ENCODE peak calls at places on chromosomes 2 and 18, in five cellular contexts. Y is neuronal stem cell; R is breast epithelium; O is CD4-positive, alpha-beta memory T cell; K is HAP-1. V is an unnamed sample. For H3K9me3, the result is how much of the 10 kb centered on the place peaks cover.

GRCh38 chr2:29006092-29006985 is 25.2 kb downstream of the TOGARAM2 start:
- DNase-seq in Y (no peak), R (no peak), O (no peak), K (no peak), V (no peak)

GRCh38 chr2:189015378-189015777 is 41.2 kb downstream of the COL3A1 start:
- DNase-seq in Y (peak), R (no peak), O (no peak), K (peak), V (no peak)

GRCh38 chr2:200408428-200409311 is 101.2 kb downstream of the KCTD18 start:
- DNase-seq in Y (no peak), R (no peak), O (no peak), K (no peak), V (no peak)

GRCh38 chr2:241001413-241002274 is 3.2 kb downstream of the SNED1 start:
- DNase-seq in Y (no peak), R (peak), O (no peak), K (no peak), V (no peak)

GRCh38 chr2:6069354-6069753 is 377.2 kb downstream of the SOX11 start:
- DNase-seq in Y (no peak), R (no peak), O (no peak), K (no peak), V (no peak)

GRCh38 chr2:142878061-142878741 is 737 bp downstream of the KYNU start:
- DNase-seq in Y (no peak), R (no peak), O (no peak), K (no peak), V (no peak)

GRCh38 chr18:34942276-34942675 is 98.9 kb upstream of the MAPRE2 start:
- DNase-seq in Y (no peak), R (no peak), O (no peak), K (no peak), V (no peak)

GRCh38 chr2:99821039-99821438 is 321.4 kb downstream of the AFF3 start:
- DNase-seq in Y (no peak), R (no peak), O (no peak), K (no peak), V (no peak)

GRCh38 chr2:106536490-106536889 is 49.3 kb downstream of the CD8B2 start:
- DNase-seq in Y (no peak), R (no peak), O (no peak), K (no peak), V (no peak)

GRCh38 chr2:162086904-162087303 is 12.9 kb upstream of the DPP4 start:
- DNase-seq in Y (no peak), R (no peak), O (no peak), K (no peak), V (no peak)

GRCh38 chr2:6554403-6554802 is 311.3 kb downstream of the CMPK2 start:
- DNase-seq in Y (no peak), R (no peak), O (no peak), K (no peak), V (no peak)

GRCh38 chr2:48961009-48961408 is 193.3 kb downstream of the FSHR start:
- DNase-seq in Y (no peak), R (no peak), O (no peak), K (no peak), V (no peak)

GRCh38 chr2:79982445-79982844 is 322.1 kb downstream of the LRRTM1 start:
- DNase-seq in Y (no peak), R (no peak), O (no peak), K (peak), V (no peak)

GRCh38 chr2:233793465-233794127 is 15.5 kb downstream of the MROH2A start:
- DNase-seq in Y (no peak), R (no peak), O (no peak), K (no peak), V (no peak)

GRCh38 chr2:68645523-68645922 is 2.1 kb downstream of the PROKR1 start:
- DNase-seq in Y (no peak), R (no peak), O (no peak), K (no peak), V (no peak)

GRCh38 chr18:2686349-2686968 is 30.9 kb downstream of the SMCHD1 start:
- DNase-seq in Y (no peak), R (no peak), O (no peak), K (no peak), V (no peak)

GRCh38 chr2:116819355-116819754 is 995.1 kb upstream of the DDX18 start:
- DNase-seq in Y (no peak), R (no peak), O (no peak), K (no peak), V (no peak)

GRCh38 chr18:3485153-3486149 is 35.5 kb downstream of the TGIF1 start:
- DNase-seq in Y (no peak), R (no peak), O (no peak), K (no peak), V (no peak)

GRCh38 chr18:36547544-36547943 is 250.0 kb downstream of the FHOD3 start:
- DNase-seq in Y (no peak), R (no peak), O (no peak), K (no peak), V (no peak)

GRCh38 chr18:64929026-64929425 is 780.1 kb upstream of the LINC00305 start:
- DNase-seq in Y (no peak), R (no peak), O (no peak), K (no peak), V (no peak)

GRCh38 chr2:111044066-111044465 is 76.6 kb upstream of the BCL2L11 start:
- DNase-seq in Y (no peak), R (no peak), O (no peak), K (no peak), V (no peak)

GRCh38 chr2:97871096-97871780 is 124.5 kb downstream of the TMEM131 start:
- DNase-seq in Y (no peak), R (no peak), O (no peak), K (no peak), V (no peak)

GRCh38 chr2:98869868-98870267 is 66.2 kb downstream of the CRACDL start:
- DNase-seq in Y (no peak), R (peak), O (peak), K (no peak), V (no peak)

GRCh38 chr18:23580677-23581367 is 5.5 kb downstream of the NPC1 start:
- DNase-seq in Y (no peak), R (no peak), O (no peak), K (peak), V (no peak)

GRCh38 chr2:225113356-225114015 is 71.2 kb upstream of the DOCK10 start:
- DNase-seq in Y (no peak), R (no peak), O (no peak), K (no peak), V (no peak)

GRCh38 chr18:64678048-64678447 is 529.2 kb upstream of the LINC00305 start:
- DNase-seq in Y (no peak), R (no peak), O (no peak), K (no peak), V (no peak)

GRCh38 chr2:24815171-24815570 is 21.9 kb downstream of the CENPO start:
- DNase-seq in Y (no peak), R (peak), O (no peak), K (no peak), V (no peak)

GRCh38 chr2:43980902-43981301 is 14.9 kb downstream of the LRPPRC start:
- DNase-seq in Y (no peak), R (no peak), O (no peak), K (no peak), V (no peak)

GRCh38 chr18:7784171-7784570 is 217.1 kb downstream of the PTPRM start:
- DNase-seq in Y (no peak), R (no peak), O (no peak), K (no peak), V (no peak)

GRCh38 chr2:204665244-204665643 is 120.0 kb downstream of the PARD3B start:
- DNase-seq in Y (no peak), R (no peak), O (no peak), K (no peak), V (no peak)

GRCh38 chr2:42781204-42781603 is 11.2 kb downstream of the HAAO start:
- DNase-seq in Y (no peak), R (no peak), O (no peak), K (no peak), V (no peak)
- H3K9me3 ChIP-seq in Y (under half), R (under half), O (under half), K (under half), V (under half)

GRCh38 chr2:160494243-160494642 is 636 bp upstream of the RBMS1 start:
- DNase-seq in Y (no peak), R (no peak), O (no peak), K (no peak), V (no peak)
- H3K9me3 ChIP-seq in Y (under half), R (under half), O (under half), K (under half), V (under half)

GRCh38 chr2:2942225-2942624 is 435.4 kb downstream of the EIPR1 start:
- DNase-seq in Y (no peak), R (no peak), O (no peak), K (no peak), V (no peak)
- H3K9me3 ChIP-seq in Y (under half), R (under half), O (under half), K (under half), V (under half)

DNA sequence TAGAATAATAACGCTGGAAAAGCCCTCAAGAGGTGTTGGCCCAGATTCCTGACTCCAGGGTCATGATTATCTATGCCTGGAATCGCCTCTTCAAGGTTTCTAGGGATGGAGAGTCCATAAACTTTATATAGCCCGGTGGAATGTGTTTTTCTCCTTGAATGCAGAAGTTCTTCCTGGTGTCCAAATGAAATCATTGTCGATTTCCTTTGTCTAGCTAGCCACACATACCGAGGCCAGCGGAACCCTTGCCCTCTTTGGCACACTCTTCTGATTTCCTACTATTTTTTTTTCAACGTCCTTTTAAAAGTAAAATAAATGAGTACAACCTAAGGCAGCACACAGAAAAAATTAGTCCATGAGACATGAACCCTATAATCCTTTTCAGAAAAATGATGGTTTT is 117.8 kb downstream of the PID1 start:
- DNase-seq in Y (no peak), R (no peak), O (no peak), K (no peak), V (no peak)
- H3K9me3 ChIP-seq in Y (under half), R (under half), O (under half), K (under half), V (under half)

DNA sequence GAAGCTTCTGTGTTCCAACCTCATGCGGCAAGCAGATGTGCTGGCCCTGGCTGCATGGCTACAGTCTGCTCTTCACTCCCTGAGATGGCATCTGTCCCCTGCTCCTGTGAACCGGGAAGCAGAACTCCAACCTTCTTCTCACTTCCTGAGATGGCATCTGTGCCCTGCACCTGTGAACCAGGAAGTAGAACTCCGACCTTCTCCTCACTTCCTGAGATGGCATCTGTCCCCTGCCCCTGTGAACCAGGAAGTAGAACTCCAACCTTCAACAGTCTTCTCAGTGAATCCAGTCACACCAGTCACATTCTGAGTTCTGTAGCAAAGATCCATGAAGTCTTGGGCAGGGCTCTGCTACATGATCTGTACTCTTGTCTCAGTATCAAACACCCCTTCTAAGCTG is 887.2 kb upstream of the KLHL29 start:
- DNase-seq in Y (no peak), R (no peak), O (no peak), K (no peak), V (no peak)
- H3K9me3 ChIP-seq in Y (under half), R (under half), O (under half), K (under half), V (under half)

GRCh38 chr2:185507703-185508102 is 230.9 kb upstream of the FSIP2 start:
- DNase-seq in Y (no peak), R (no peak), O (no peak), K (peak), V (no peak)
- H3K9me3 ChIP-seq in Y (under half), R (under half), O (under half), K (under half), V (under half)

GRCh38 chr18:78241535-78242306 is 737.9 kb upstream of the SALL3 start:
- DNase-seq in Y (no peak), R (no peak), O (no peak), K (no peak), V (no peak)

GRCh38 chr18:78242307-78242643 is 737.3 kb upstream of the SALL3 start:
- DNase-seq in Y (no peak), R (no peak), O (no peak), K (no peak), V (no peak)

GRCh38 chr18:78244779-78245178 is 734.8 kb upstream of the SALL3 start:
- DNase-seq in Y (no peak), R (no peak), O (no peak), K (no peak), V (no peak)

GRCh38 chr18:78240867-78241266 is 738.8 kb upstream of the SALL3 start:
- DNase-seq in Y (no peak), R (no peak), O (no peak), K (no peak), V (no peak)

DNA sequence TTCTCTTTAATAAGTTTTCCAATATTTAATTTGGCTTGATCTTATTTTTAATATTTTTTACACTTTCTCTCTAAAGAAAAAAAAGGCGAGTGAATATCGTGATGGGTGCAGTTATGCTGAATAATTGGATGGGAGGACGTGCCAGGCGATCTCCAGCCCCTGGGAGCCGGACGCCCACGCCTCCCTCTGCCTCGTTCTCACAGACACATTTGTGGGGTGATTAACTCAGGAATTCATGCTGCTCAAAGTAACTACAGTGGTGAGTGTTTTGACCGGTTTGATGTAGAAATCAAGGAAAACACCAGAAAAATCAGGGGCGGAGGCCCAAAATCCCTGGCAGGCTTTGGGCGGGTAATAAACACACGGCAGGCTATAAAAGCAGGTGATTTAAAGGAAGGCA is 736.8 kb upstream of the SALL3 start:
- DNase-seq in Y (no peak), R (no peak), O (no peak), K (no peak), V (no peak)
- H3K9me3 ChIP-seq in Y (under half), R (under half), O (under half), K (under half), V (under half)

DNA sequence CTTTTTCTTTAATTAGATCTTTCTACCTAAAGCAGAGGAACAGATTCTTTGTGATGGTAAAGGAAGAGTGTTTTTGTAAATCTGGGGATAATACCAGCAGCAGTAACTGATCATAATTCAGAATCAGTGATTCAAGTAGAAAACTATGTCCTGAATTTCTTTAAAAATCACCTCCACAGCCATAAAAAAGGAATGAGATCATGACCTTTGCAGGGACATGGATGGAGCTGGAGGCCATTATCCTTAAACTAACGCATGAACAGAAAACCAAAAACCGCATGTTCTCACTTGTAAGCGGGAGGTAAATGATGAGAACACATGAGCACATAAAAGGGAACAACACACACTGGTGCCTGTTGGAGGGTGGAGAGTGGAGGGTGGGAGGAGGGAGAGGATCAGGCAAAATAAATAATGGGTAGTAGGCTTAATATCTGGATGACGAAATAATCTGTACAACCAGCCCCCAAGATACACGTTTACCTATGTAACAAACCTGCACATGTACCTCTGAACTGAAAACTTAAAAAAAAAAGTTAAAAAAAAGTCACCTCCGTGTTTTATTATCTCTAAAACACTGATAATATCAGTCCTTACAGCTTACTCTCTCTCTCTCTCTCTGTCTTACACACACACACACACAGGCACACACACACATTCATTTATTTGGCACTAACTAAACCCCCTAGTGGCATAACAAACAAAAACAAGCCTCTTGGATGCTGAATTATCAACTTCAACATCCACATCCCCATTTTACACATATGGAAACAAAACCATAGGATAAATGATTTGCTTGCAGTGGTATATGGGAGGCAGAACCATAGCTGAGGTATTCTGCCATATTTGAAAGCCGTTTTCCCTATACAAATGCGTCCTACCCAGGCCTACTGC is 1.4 kb downstream of the TM4SF20 start:
- DNase-seq in Y (no peak), R (no peak), O (no peak), K (no peak), V (no peak)
- H3K9me3 ChIP-seq in Y (under half), R (under half), O (under half), K (under half), V (under half)

GRCh38 chr2:124975224-124975623 is 950.1 kb downstream of the CNTNAP5 start:
- DNase-seq in Y (no peak), R (no peak), O (no peak), K (no peak), V (no peak)

GRCh38 chr2:124970065-124970464 is 945.0 kb downstream of the CNTNAP5 start:
- DNase-seq in Y (no peak), R (no peak), O (no peak), K (no peak), V (no peak)

GRCh38 chr2:124978597-124978996 is 953.5 kb downstream of the CNTNAP5 start:
- DNase-seq in Y (no peak), R (no peak), O (no peak), K (no peak), V (no peak)

GRCh38 chr2:124973396-124973795 is 948.3 kb downstream of the CNTNAP5 start:
- DNase-seq in Y (no peak), R (no peak), O (no peak), K (no peak), V (no peak)

GRCh38 chr2:124975658-124976057 is 950.6 kb downstream of the CNTNAP5 start:
- DNase-seq in Y (no peak), R (no peak), O (no peak), K (no peak), V (no peak)
- H3K9me3 ChIP-seq in Y (under half), R (under half), O (under half), K (under half), V (under half)

V was measured in T-helper 17 cell.